ENCODE peak calls at places on chromosome 9, in four cellular contexts. H, X, Z and K are unnamed samples.

GRCh38 chr9:124786881-124787573 is 10.1 kb downstream of the OLFML2A start:
- DNase-seq in H (peak), X (no peak), Z (no peak), K (no peak)

GRCh38 chr9:35829084-35829763 is at the start of gene TMEM8B:
- DNase-seq in H (peak), X (peak), Z (peak), K (peak)

GRCh38 chr9:38108326-38108725 is 39.3 kb upstream of the SHB start:
- DNase-seq in Z (no peak), H (no peak), X (no peak), K (no peak)

GRCh38 chr9:17942498-17942897 is 363.6 kb downstream of the SH3GL2 start:
- DNase-seq in Z (no peak), X (no peak), H (no peak), K (no peak)

GRCh38 chr9:89751081-89751855 is 146.5 kb downstream of the GADD45G start:
- DNase-seq in H (no peak), Z (no peak), X (no peak), K (no peak)

GRCh38 chr9:5481744-5482027 is 28.6 kb upstream of the PDCD1LG2 start:
- DNase-seq in Z (no peak), X (no peak), H (no peak), K (no peak)

GRCh38 chr9:4740623-4741364 is at the start of gene AK3:
- DNase-seq in H (peak), Z (peak), X (peak), K (peak)

GRCh38 chr9:37398464-37399025 is 24.0 kb upstream of the GRHPR start:
- DNase-seq in Z (no peak), X (no peak), H (no peak), K (no peak)

GRCh38 chr9:104635471-104635870 is 17.5 kb upstream of the OR13C9 start:
- DNase-seq in X (no peak), H (no peak), Z (no peak), K (peak)

GRCh38 chr9:70479880-70480291 is 65.4 kb upstream of the KLF9 start:
- DNase-seq in H (no peak), Z (peak), X (peak), K (peak)

GRCh38 chr9:91500509-91501011 is 76.9 kb upstream of the NFIL3 start:
- DNase-seq in H (no peak), X (peak), Z (peak), K (peak)

GRCh38 chr9:101081641-101082040 is 53.1 kb downstream of the PLPPR1 start:
- DNase-seq in H (no peak), Z (no peak), X (no peak), K (no peak)

GRCh38 chr9:35295369-35296036 is 133.7 kb downstream of the UNC13B start:
- DNase-seq in Z (no peak), H (no peak), X (no peak), K (no peak)

GRCh38 chr9:27933210-27934062 is 360.2 kb upstream of the C9orf72 start:
- DNase-seq in X (no peak), H (no peak), Z (no peak), K (no peak)

GRCh38 chr9:123234853-123235252 is 33.5 kb downstream of the STRBP start:
- DNase-seq in H (no peak), Z (no peak), X (no peak), K (no peak)

GRCh38 chr9:126499911-126500599 is 113.7 kb upstream of the LMX1B start:
- DNase-seq in H (no peak), Z (no peak), X (no peak), K (no peak)
- H3K4me3 ChIP-seq in H (peak), Z (peak), X (peak), K (no peak)

GRCh38 chr9:12719431-12719830 is 26.2 kb downstream of the TYRP1 start:
- DNase-seq in Z (peak), H (no peak), X (peak), K (peak)

GRCh38 chr9:12722131-12722530 is 28.9 kb downstream of the TYRP1 start:
- DNase-seq in X (peak), Z (peak), H (no peak), K (peak)

GRCh38 chr9:12726795-12727194 is 33.6 kb downstream of the TYRP1 start:
- DNase-seq in X (no peak), Z (no peak), H (no peak), K (no peak)

GRCh38 chr9:12720551-12720950 is 27.4 kb downstream of the TYRP1 start:
- DNase-seq in X (no peak), Z (no peak), H (no peak), K (no peak)

DNA sequence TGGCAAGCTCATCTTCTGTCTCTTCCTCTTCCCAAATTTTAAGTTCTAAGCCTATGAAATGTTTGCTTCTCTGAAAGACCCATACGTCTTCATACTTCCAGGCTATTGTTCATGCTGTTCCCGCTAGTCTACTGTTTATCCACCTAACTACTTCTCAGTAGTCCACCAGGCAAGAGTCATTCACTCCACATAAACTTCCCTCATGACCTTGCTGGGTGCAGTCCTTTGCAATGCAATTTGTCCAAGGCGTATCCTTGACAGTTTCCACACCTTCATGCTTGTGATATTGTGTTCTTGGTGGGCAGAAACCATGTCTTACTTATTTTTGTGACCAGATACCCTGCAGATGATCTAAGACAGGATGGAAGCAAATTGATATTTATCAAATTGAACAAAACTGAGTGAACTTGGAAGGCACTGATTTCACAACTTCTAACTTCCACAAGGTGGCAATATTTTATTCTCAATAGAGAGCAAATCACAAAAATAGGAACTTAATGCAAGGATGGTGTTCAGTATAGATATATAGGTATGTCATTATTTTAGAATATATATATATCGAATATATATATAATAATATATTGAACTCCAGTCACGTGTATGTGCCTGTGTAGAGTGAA is 30.3 kb downstream of the TYRP1 start:
- DNase-seq in X (peak), Z (peak), H (no peak), K (peak)
- TF ChIP-seq CTCF in X (peak), Z (peak), H (peak), K (peak)

DNA sequence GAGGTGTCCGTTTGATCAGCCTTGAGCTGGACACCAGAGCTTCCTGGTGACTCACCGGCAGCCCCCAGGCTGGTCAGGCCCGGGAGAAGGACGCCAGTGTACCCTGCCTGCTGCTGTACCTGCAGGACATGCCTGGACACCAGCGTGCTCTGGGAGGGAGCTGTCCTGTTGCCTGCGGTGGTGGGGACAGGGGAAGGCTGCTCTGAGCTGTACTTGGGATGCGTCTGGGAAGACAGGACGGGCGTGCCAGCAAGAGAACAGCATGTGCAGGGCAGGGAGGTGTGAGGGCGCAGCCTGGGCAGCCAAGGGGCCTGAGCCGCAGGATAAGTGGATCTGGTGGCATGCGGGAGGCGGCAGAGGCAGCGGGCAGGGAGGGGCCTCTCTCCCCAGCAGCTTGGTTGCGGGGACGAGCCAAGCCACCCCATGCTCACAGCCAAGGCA is 32.8 kb upstream of the TTLL11 start:
- DNase-seq in H (no peak), Z (no peak), X (peak), K (no peak)
- H3K4me3 ChIP-seq in H (no peak), Z (no peak), X (no peak), K (peak)

GRCh38 chr9:109191746-109192145 is 24.7 kb upstream of the FRRS1L start:
- DNase-seq in Z (no peak), X (no peak), H (no peak), K (no peak)

GRCh38 chr9:109194157-109194556 is 27.1 kb upstream of the FRRS1L start:
- DNase-seq in H (no peak), X (no peak), Z (peak), K (peak)

GRCh38 chr9:109190151-109190550 is 23.1 kb upstream of the FRRS1L start:
- DNase-seq in X (peak), Z (peak), H (no peak), K (no peak)

GRCh38 chr9:109186857-109187256 is 19.8 kb upstream of the FRRS1L start:
- DNase-seq in Z (no peak), X (no peak), H (no peak), K (no peak)

DNA sequence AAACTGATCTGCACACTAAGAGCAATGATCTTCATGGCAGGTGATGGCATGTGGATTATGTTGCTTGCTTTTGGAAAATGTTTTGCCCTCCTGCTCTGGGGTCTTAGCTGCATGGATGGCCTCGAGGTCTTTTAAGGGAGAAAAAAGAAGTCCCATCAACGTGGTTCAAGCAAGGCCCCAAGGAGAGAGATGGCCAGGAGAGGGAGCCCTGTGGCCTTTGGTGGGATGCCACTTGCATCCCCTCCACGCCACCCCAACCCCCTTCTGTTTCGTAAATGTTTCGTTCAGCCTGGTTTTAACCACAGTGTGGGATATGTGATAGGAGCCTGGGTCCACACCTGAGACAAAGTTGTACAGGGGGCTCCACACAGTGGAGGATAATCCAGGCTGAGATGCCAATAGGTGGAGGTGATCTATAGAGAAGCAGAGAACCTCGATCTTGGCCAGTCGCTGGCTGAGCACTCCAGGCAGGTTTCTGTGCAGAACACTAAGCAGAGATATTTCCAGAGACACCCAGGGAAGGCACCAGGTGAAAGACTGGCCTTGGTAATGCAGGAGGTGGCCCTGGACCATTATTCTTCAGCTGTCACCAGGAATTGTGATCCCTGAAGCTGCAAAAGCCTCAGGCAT is 25.8 kb upstream of the FRRS1L start:
- DNase-seq in X (peak), H (no peak), Z (peak), K (no peak)
- TF ChIP-seq CTCF in X (peak), H (no peak), Z (peak), K (peak)

GRCh38 chr9:120892177-120892747 is 15.3 kb upstream of the PHF19 start:
- DNase-seq in H (no peak), X (no peak), Z (no peak), K (no peak)
- H3K4me3 ChIP-seq in H (no peak), X (no peak), Z (no peak), K (no peak)

GRCh38 chr9:126030716-126031115 is 283.5 kb downstream of the PBX3 start:
- DNase-seq in H (no peak), Z (no peak), X (no peak), K (no peak)

GRCh38 chr9:126025973-126026372 is 278.8 kb downstream of the PBX3 start:
- DNase-seq in H (no peak), Z (no peak), X (no peak), K (no peak)

GRCh38 chr9:126024581-126025230 is 277.5 kb downstream of the PBX3 start:
- DNase-seq in Z (no peak), H (no peak), X (no peak), K (no peak)

GRCh38 chr9:126028746-126029145 is 281.6 kb downstream of the PBX3 start:
- DNase-seq in Z (no peak), H (no peak), X (no peak), K (no peak)

DNA sequence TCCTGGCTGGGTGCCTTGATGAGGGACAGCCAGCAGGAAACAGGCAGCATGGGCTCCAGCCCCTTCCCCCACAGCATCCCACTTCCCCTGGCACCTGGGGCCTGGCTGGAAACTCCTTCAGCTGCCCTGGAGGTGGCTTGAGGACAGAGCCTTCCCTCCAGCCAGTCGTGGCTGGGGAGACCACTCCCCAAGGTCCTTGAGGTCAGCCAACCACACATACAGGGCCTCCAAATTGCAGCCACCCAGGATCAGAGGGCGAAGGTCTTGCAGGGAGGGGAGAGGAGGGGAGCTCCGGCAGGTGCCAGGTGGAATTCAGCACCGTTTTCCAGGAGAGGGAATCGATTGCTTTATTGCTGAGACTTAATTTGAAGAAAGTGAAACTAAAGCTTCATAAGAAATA is 280.4 kb downstream of the PBX3 start:
- DNase-seq in Z (no peak), X (no peak), H (no peak), K (no peak)
- TF ChIP-seq CTCF in Z (no peak), X (no peak), H (no peak), K (no peak)

GRCh38 chr9:112864413-112864812 is 26.3 kb downstream of the SLC46A2 start:
- DNase-seq in Z (no peak), X (no peak), H (no peak), K (no peak)

GRCh38 chr9:112863781-112864180 is 26.9 kb downstream of the SLC46A2 start:
- DNase-seq in X (no peak), Z (no peak), H (no peak), K (no peak)

GRCh38 chr9:112864982-112865381 is 25.7 kb downstream of the SLC46A2 start:
- DNase-seq in H (no peak), Z (no peak), X (no peak), K (no peak)

GRCh38 chr9:112861638-112862555 is 28.8 kb downstream of the SLC46A2 start:
- DNase-seq in H (no peak), X (peak), Z (peak), K (peak)

DNA sequence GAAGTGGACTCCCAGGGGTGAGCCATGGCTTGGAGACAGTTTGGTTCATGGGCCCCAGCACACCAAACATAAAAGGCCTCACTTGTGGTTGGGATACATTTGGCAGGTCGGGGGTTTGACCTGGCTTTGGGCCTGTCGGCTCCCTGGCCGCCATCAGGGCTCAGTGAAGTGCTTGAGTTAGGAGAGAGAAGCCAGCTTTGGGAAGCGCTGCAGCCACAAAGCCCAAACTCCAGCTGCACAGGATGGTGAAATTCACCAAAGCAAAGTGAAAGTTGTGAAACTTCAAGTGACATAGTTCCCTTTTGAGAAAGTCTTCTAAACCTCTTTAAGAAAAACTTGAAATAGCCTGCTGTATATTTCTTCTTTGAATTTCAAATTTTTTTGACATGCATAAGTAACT is 27.5 kb downstream of the SLC46A2 start:
- DNase-seq in Z (peak), X (peak), H (no peak), K (peak)
- H3K4me3 ChIP-seq in Z (no peak), X (no peak), H (no peak), K (no peak)

DNA sequence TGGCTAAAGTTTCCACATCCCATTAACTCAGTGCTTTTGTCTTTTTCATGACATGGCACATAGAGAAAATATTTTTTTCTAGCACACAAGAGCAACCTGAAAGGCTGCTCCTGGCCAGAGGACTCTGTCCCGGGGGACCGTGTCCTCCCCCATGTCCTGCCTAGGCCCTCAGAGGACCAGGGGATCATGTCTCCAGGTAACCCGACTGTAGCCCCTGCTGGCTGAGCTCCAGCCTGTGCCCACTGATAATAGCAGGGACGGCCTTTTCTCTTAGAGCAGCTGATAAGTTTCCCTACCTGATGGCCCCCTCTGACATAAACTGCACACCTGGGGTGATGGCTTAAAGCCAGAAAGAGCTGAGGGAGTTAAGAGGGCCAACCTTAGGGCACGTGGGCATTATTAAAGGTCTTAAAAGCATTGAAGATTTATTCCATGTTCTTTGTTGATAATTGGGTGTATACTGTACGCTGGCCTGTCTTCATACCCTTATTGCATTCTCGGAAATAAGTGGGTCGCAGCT is 5.9 kb downstream of the HDHD3 start:
- DNase-seq in H (no peak), Z (no peak), X (no peak), K (no peak)
- TF ChIP-seq CTCF in H (no peak), Z (no peak), X (no peak), K (no peak)

DNA sequence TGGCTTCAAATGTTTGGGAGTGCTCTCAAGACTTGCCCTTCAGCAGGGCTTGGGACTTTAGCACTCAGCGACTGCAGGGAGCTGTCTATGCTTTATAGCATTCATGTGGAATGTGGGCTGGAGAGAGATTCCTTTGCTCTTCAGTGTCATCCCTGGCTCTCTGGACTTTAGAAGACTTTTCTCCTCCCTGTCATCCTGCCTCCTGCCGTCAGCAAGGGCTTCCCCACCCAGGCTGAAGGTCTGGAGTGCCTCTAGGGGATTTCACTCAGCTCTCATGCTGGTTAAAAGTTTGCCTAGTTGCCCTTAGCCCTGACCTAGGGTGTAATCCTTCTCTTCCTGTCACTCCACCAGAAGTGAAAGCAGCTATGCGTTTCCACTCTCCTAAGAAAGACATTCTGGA is 210.9 kb downstream of the FRMD3 start:
- DNase-seq in Z (peak), X (peak), H (no peak), K (no peak)
- H3K4me3 ChIP-seq in Z (no peak), X (no peak), H (no peak), K (no peak)